ENCODE peak calls at places on chromosomes 4 and X, in ten cellular contexts. One of them, this sample, is unnamed.
A peak's percentile ranks its signal among the peaks of the same experiment; 100 is the strongest.

GRCh38 chrX:115560978-115561604 is at the start of gene PLS3:
- DNase-seq in Daoy: peak; percentile 89
- DNase-seq in posterior cingulate gyrus: peak; percentile 79
- DNase-seq in WERI-Rb-1: peak; percentile 84
- DNase-seq in NCI-H1092: peak; percentile 62
- DNase-seq in RPMI7951: peak; percentile 87
- DNase-seq in activated CD8-positive, alpha-beta memory T cell treated with anti-CD3 and anti-CD28 coated beads for 48 hours: no peak
- DNase-seq in astrocyte of the spinal cord: peak; percentile 85
- DNase-seq in endodermal cell: peak; percentile 98
- DNase-seq in B cell: no peak
- DNase-seq in this sample: peak; percentile 88

GRCh38 chr4:185710487-185710995 is 101.5 kb downstream of the SORBS2 start:
- DNase-seq in Daoy: peak; percentile 76
- DNase-seq in WERI-Rb-1: no peak
- DNase-seq in B cell: no peak
- DNase-seq in astrocyte of the spinal cord: peak; percentile 47
- DNase-seq in endodermal cell: no peak
- DNase-seq in activated CD8-positive, alpha-beta memory T cell treated with anti-CD3 and anti-CD28 coated beads for 48 hours: no peak
- DNase-seq in NCI-H1092: no peak
- DNase-seq in RPMI7951: peak; percentile 53
- DNase-seq in posterior cingulate gyrus: no peak
- DNase-seq in this sample: no peak

GRCh38 chr4:20528508-20528907 is 171.8 kb upstream of the PACRGL start:
- DNase-seq in endodermal cell: no peak
- DNase-seq in WERI-Rb-1: no peak
- DNase-seq in activated CD8-positive, alpha-beta memory T cell treated with anti-CD3 and anti-CD28 coated beads for 48 hours: no peak
- DNase-seq in posterior cingulate gyrus: no peak
- DNase-seq in RPMI7951: peak; percentile 11
- DNase-seq in Daoy: no peak
- DNase-seq in NCI-H1092: no peak
- DNase-seq in astrocyte of the spinal cord: peak; percentile 16
- DNase-seq in B cell: no peak
- DNase-seq in this sample: no peak

GRCh38 chr4:147768113-147768512 is 36.2 kb downstream of the ARHGAP10 start:
- DNase-seq in posterior cingulate gyrus: no peak
- DNase-seq in RPMI7951: peak; percentile 64
- DNase-seq in B cell: no peak
- DNase-seq in astrocyte of the spinal cord: peak; percentile 56
- DNase-seq in activated CD8-positive, alpha-beta memory T cell treated with anti-CD3 and anti-CD28 coated beads for 48 hours: no peak
- DNase-seq in Daoy: peak; percentile 65
- DNase-seq in WERI-Rb-1: no peak
- DNase-seq in NCI-H1092: no peak
- DNase-seq in endodermal cell: no peak
- DNase-seq in this sample: peak; percentile 92

GRCh38 chrX:24899391-24899790 is 116.4 kb downstream of the ARX start:
- DNase-seq in Daoy: no peak
- DNase-seq in activated CD8-positive, alpha-beta memory T cell treated with anti-CD3 and anti-CD28 coated beads for 48 hours: no peak
- DNase-seq in astrocyte of the spinal cord: no peak
- DNase-seq in endodermal cell: no peak
- DNase-seq in B cell: no peak
- DNase-seq in posterior cingulate gyrus: no peak
- DNase-seq in RPMI7951: no peak
- DNase-seq in WERI-Rb-1: no peak
- DNase-seq in NCI-H1092: peak; percentile 1
- DNase-seq in this sample: no peak

GRCh38 chr4:23733911-23734458 is 155.9 kb downstream of the PPARGC1A start:
- DNase-seq in astrocyte of the spinal cord: no peak
- DNase-seq in B cell: no peak
- DNase-seq in posterior cingulate gyrus: no peak
- DNase-seq in WERI-Rb-1: no peak
- DNase-seq in Daoy: no peak
- DNase-seq in endodermal cell: no peak
- DNase-seq in RPMI7951: no peak
- DNase-seq in NCI-H1092: no peak
- DNase-seq in activated CD8-positive, alpha-beta memory T cell treated with anti-CD3 and anti-CD28 coated beads for 48 hours: no peak
- DNase-seq in this sample: no peak

GRCh38 chr4:54386270-54386669 is 157.2 kb downstream of the PDGFRA start:
- DNase-seq in endodermal cell: no peak
- DNase-seq in RPMI7951: no peak
- DNase-seq in activated CD8-positive, alpha-beta memory T cell treated with anti-CD3 and anti-CD28 coated beads for 48 hours: no peak
- DNase-seq in B cell: no peak
- DNase-seq in NCI-H1092: no peak
- DNase-seq in WERI-Rb-1: no peak
- DNase-seq in posterior cingulate gyrus: no peak
- DNase-seq in astrocyte of the spinal cord: no peak
- DNase-seq in Daoy: no peak
- DNase-seq in this sample: no peak

GRCh38 chr4:39255266-39255665 is 72.9 kb downstream of the WDR19 start:
- DNase-seq in Daoy: peak; percentile 42
- DNase-seq in RPMI7951: peak; percentile 61
- DNase-seq in posterior cingulate gyrus: no peak
- DNase-seq in astrocyte of the spinal cord: peak; percentile 49
- DNase-seq in B cell: no peak
- DNase-seq in WERI-Rb-1: no peak
- DNase-seq in activated CD8-positive, alpha-beta memory T cell treated with anti-CD3 and anti-CD28 coated beads for 48 hours: no peak
- DNase-seq in endodermal cell: no peak
- DNase-seq in NCI-H1092: no peak
- DNase-seq in this sample: peak; percentile 82

GRCh38 chr4:167023359-167023925 is 210.9 kb downstream of the SPOCK3 start:
- DNase-seq in NCI-H1092: no peak
- DNase-seq in Daoy: no peak
- DNase-seq in posterior cingulate gyrus: no peak
- DNase-seq in WERI-Rb-1: no peak
- DNase-seq in RPMI7951: no peak
- DNase-seq in astrocyte of the spinal cord: no peak
- DNase-seq in activated CD8-positive, alpha-beta memory T cell treated with anti-CD3 and anti-CD28 coated beads for 48 hours: no peak
- DNase-seq in endodermal cell: no peak
- DNase-seq in B cell: no peak
- DNase-seq in this sample: no peak

GRCh38 chr4:151674804-151675290 is 86.0 kb downstream of the GATB start:
- DNase-seq in RPMI7951: no peak
- DNase-seq in NCI-H1092: peak; percentile 14
- DNase-seq in astrocyte of the spinal cord: peak; percentile 61
- DNase-seq in Daoy: no peak
- DNase-seq in WERI-Rb-1: peak; percentile 93
- DNase-seq in posterior cingulate gyrus: peak; percentile 47
- DNase-seq in endodermal cell: peak; percentile 88
- DNase-seq in B cell: no peak
- DNase-seq in activated CD8-positive, alpha-beta memory T cell treated with anti-CD3 and anti-CD28 coated beads for 48 hours: no peak
- DNase-seq in this sample: peak; percentile 31

GRCh38 chr4:109164011-109164410 is 138.4 kb downstream of the COL25A1 start:
- DNase-seq in B cell: no peak
- DNase-seq in posterior cingulate gyrus: no peak
- DNase-seq in activated CD8-positive, alpha-beta memory T cell treated with anti-CD3 and anti-CD28 coated beads for 48 hours: no peak
- DNase-seq in WERI-Rb-1: no peak
- DNase-seq in Daoy: no peak
- DNase-seq in astrocyte of the spinal cord: no peak
- DNase-seq in RPMI7951: no peak
- DNase-seq in NCI-H1092: no peak
- DNase-seq in endodermal cell: no peak
- DNase-seq in this sample: peak; percentile 60

GRCh38 chrX:17876135-17876534 is 15.0 kb upstream of the RAI2 start:
- DNase-seq in astrocyte of the spinal cord: no peak
- DNase-seq in B cell: no peak
- DNase-seq in WERI-Rb-1: no peak
- DNase-seq in Daoy: no peak
- DNase-seq in NCI-H1092: no peak
- DNase-seq in endodermal cell: peak; percentile 50
- DNase-seq in activated CD8-positive, alpha-beta memory T cell treated with anti-CD3 and anti-CD28 coated beads for 48 hours: no peak
- DNase-seq in posterior cingulate gyrus: no peak
- DNase-seq in RPMI7951: peak; percentile 0
- DNase-seq in this sample: no peak

GRCh38 chr4:13597141-13597540 is 30.4 kb downstream of the BOD1L1 start:
- DNase-seq in posterior cingulate gyrus: no peak
- DNase-seq in NCI-H1092: no peak
- DNase-seq in endodermal cell: no peak
- DNase-seq in RPMI7951: no peak
- DNase-seq in Daoy: no peak
- DNase-seq in WERI-Rb-1: no peak
- DNase-seq in B cell: no peak
- DNase-seq in activated CD8-positive, alpha-beta memory T cell treated with anti-CD3 and anti-CD28 coated beads for 48 hours: no peak
- DNase-seq in astrocyte of the spinal cord: no peak
- DNase-seq in this sample: no peak

GRCh38 chr4:169226565-169226964 is 44.2 kb downstream of the SH3RF1 start:
- DNase-seq in endodermal cell: no peak
- DNase-seq in WERI-Rb-1: no peak
- DNase-seq in RPMI7951: no peak
- DNase-seq in B cell: no peak
- DNase-seq in Daoy: no peak
- DNase-seq in NCI-H1092: no peak
- DNase-seq in activated CD8-positive, alpha-beta memory T cell treated with anti-CD3 and anti-CD28 coated beads for 48 hours: no peak
- DNase-seq in astrocyte of the spinal cord: no peak
- DNase-seq in posterior cingulate gyrus: no peak
- DNase-seq in this sample: no peak

GRCh38 chr4:105057370-105058096 is 89.1 kb upstream of the TET2 start:
- DNase-seq in astrocyte of the spinal cord: no peak
- DNase-seq in posterior cingulate gyrus: no peak
- DNase-seq in Daoy: no peak
- DNase-seq in WERI-Rb-1: no peak
- DNase-seq in activated CD8-positive, alpha-beta memory T cell treated with anti-CD3 and anti-CD28 coated beads for 48 hours: no peak
- DNase-seq in NCI-H1092: no peak
- DNase-seq in B cell: no peak
- DNase-seq in endodermal cell: no peak
- DNase-seq in RPMI7951: no peak
- DNase-seq in this sample: peak; percentile 25

GRCh38 chr4:38385286-38386010 is 278.6 kb upstream of the KLF3 start:
- DNase-seq in posterior cingulate gyrus: no peak
- DNase-seq in B cell: no peak
- DNase-seq in NCI-H1092: no peak
- DNase-seq in activated CD8-positive, alpha-beta memory T cell treated with anti-CD3 and anti-CD28 coated beads for 48 hours: no peak
- DNase-seq in Daoy: no peak
- DNase-seq in astrocyte of the spinal cord: no peak
- DNase-seq in WERI-Rb-1: no peak
- DNase-seq in RPMI7951: no peak
- DNase-seq in endodermal cell: peak; percentile 53
- DNase-seq in this sample: no peak

GRCh38 chrX:112235547-112235946 is 153.0 kb upstream of the TRPC5 start:
- DNase-seq in Daoy: no peak
- DNase-seq in RPMI7951: no peak
- DNase-seq in activated CD8-positive, alpha-beta memory T cell treated with anti-CD3 and anti-CD28 coated beads for 48 hours: no peak
- DNase-seq in astrocyte of the spinal cord: no peak
- DNase-seq in B cell: no peak
- DNase-seq in endodermal cell: no peak
- DNase-seq in posterior cingulate gyrus: no peak
- DNase-seq in WERI-Rb-1: no peak
- DNase-seq in NCI-H1092: peak; percentile 35
- DNase-seq in this sample: no peak

GRCh38 chrX:8981742-8982141 is 52.2 kb downstream of the FAM9B start:
- DNase-seq in Daoy: peak; percentile 4
- DNase-seq in astrocyte of the spinal cord: no peak
- DNase-seq in NCI-H1092: no peak
- DNase-seq in WERI-Rb-1: no peak
- DNase-seq in posterior cingulate gyrus: no peak
- DNase-seq in RPMI7951: peak; percentile 36
- DNase-seq in endodermal cell: no peak
- DNase-seq in activated CD8-positive, alpha-beta memory T cell treated with anti-CD3 and anti-CD28 coated beads for 48 hours: no peak
- DNase-seq in B cell: no peak
- DNase-seq in this sample: no peak

GRCh38 chr4:52825311-52826090 is 36.6 kb upstream of the RASL11B start:
- DNase-seq in astrocyte of the spinal cord: no peak
- DNase-seq in B cell: no peak
- DNase-seq in Daoy: no peak
- DNase-seq in WERI-Rb-1: no peak
- DNase-seq in endodermal cell: no peak
- DNase-seq in NCI-H1092: no peak
- DNase-seq in RPMI7951: peak; percentile 18
- DNase-seq in posterior cingulate gyrus: no peak
- DNase-seq in activated CD8-positive, alpha-beta memory T cell treated with anti-CD3 and anti-CD28 coated beads for 48 hours: no peak
- DNase-seq in this sample: no peak

GRCh38 chr4:8033067-8033755 is 93.5 kb upstream of the AFAP1 start:
- DNase-seq in NCI-H1092: no peak
- DNase-seq in activated CD8-positive, alpha-beta memory T cell treated with anti-CD3 and anti-CD28 coated beads for 48 hours: no peak
- DNase-seq in astrocyte of the spinal cord: no peak
- DNase-seq in RPMI7951: peak; percentile 21
- DNase-seq in WERI-Rb-1: no peak
- DNase-seq in B cell: no peak
- DNase-seq in posterior cingulate gyrus: no peak
- DNase-seq in endodermal cell: no peak
- DNase-seq in Daoy: no peak
- DNase-seq in this sample: no peak

GRCh38 chrX:118675336-118675965 is 52.0 kb upstream of the IL13RA1 start:
- DNase-seq in B cell: no peak
- DNase-seq in activated CD8-positive, alpha-beta memory T cell treated with anti-CD3 and anti-CD28 coated beads for 48 hours: no peak
- DNase-seq in endodermal cell: no peak
- DNase-seq in astrocyte of the spinal cord: no peak
- DNase-seq in posterior cingulate gyrus: no peak
- DNase-seq in Daoy: no peak
- DNase-seq in RPMI7951: no peak
- DNase-seq in WERI-Rb-1: no peak
- DNase-seq in NCI-H1092: no peak
- DNase-seq in this sample: no peak